ENCODE peak calls at places on chromosomes 2 and 18, in nine cellular contexts. B, P, W, V, A, Z, M, E and L are unnamed samples.

GRCh38 chr2:224938670-224939309 is 103.5 kb downstream of the DOCK10 start:
- DNase-seq in Z (no peak), W (no peak), V (no peak), P (no peak), A (no peak), M (no peak), E (no peak), B (peak), L (no peak)

GRCh38 chr2:160109939-160110673 is 47.7 kb upstream of the PLA2R1 start:
- DNase-seq in M (peak), B (peak), V (peak), P (peak), E (peak), A (peak), Z (no peak), W (peak), L (peak)

GRCh38 chr2:46717733-46718121 is 197.9 kb downstream of the MCFD2 start:
- DNase-seq in M (no peak), E (no peak), V (no peak), A (no peak), W (no peak), B (no peak), Z (no peak), P (no peak), L (no peak)

GRCh38 chr2:170815746-170816498 is 765 bp upstream of the GAD1 start:
- DNase-seq in W (peak), Z (peak), E (peak), A (peak), V (peak), P (peak), B (peak), M (peak), L (peak)

GRCh38 chr18:69172046-69172445 is 228.6 kb upstream of the DOK6 start:
- DNase-seq in E (peak), P (no peak), A (no peak), M (no peak), B (no peak), Z (no peak), W (no peak), V (no peak), L (no peak)

GRCh38 chr18:43846302-43846701 is 569.0 kb upstream of the SYT4 start:
- DNase-seq in M (no peak), A (no peak), P (no peak), W (no peak), B (no peak), V (no peak), Z (no peak), E (no peak), L (no peak)

GRCh38 chr2:45951025-45951737 is 299.7 kb downstream of the PRKCE start:
- DNase-seq in V (no peak), E (no peak), B (no peak), A (no peak), Z (no peak), M (no peak), P (no peak), W (no peak), L (no peak)

GRCh38 chr2:223041527-223042109 is 10.4 kb upstream of the KCNE4 start:
- DNase-seq in E (peak), A (peak), W (peak), V (peak), B (peak), Z (peak), P (peak), M (no peak), L (peak)

GRCh38 chr2:219496781-219497494 is 1.8 kb upstream of the GMPPA start:
- DNase-seq in E (no peak), Z (peak), P (no peak), M (no peak), A (no peak), W (peak), V (no peak), B (no peak), L (no peak)

GRCh38 chr2:47422560-47422959 is 19.6 kb downstream of the MSH2 start:
- DNase-seq in V (no peak), E (peak), P (no peak), B (no peak), M (no peak), W (no peak), A (no peak), Z (no peak), L (no peak)

GRCh38 chr18:74249181-74249968 is 42.4 kb downstream of the CYB5A start:
- DNase-seq in E (peak), W (no peak), M (no peak), V (no peak), P (no peak), B (peak), Z (peak), A (peak), L (no peak)

GRCh38 chr2:10239561-10239967 is 63.1 kb upstream of the HPCAL1 start:
- DNase-seq in M (no peak), V (no peak), P (no peak), E (no peak), W (peak), B (no peak), A (no peak), Z (peak), L (no peak)

GRCh38 chr2:98088261-98088660 is 1.3 kb downstream of the VWA3B start:
- DNase-seq in B (no peak), W (no peak), Z (no peak), M (no peak), V (no peak), E (no peak), A (peak), P (no peak), L (no peak)

GRCh38 chr2:46230115-46230571 is 67.1 kb upstream of the EPAS1 start:
- DNase-seq in E (peak), V (no peak), B (peak), M (no peak), A (peak), W (peak), Z (no peak), P (peak), L (no peak)

GRCh38 chr2:122019729-122020128 is 264.3 kb downstream of the TSN start:
- DNase-seq in Z (peak), B (no peak), E (no peak), M (no peak), W (no peak), P (no peak), V (no peak), A (peak), L (peak)

GRCh38 chr2:222842517-222843174 is 18.2 kb upstream of the ACSL3 start:
- DNase-seq in V (no peak), B (peak), Z (no peak), W (no peak), P (no peak), M (no peak), E (peak), A (no peak), L (no peak)

GRCh38 chr2:22692751-22693150 is 692.2 kb upstream of the KLHL29 start:
- DNase-seq in V (no peak), P (no peak), B (no peak), W (no peak), Z (no peak), M (no peak), E (no peak), A (no peak), L (no peak)

GRCh38 chr2:27069961-27070618 is 1.4 kb downstream of the OST4 start:
- DNase-seq in E (no peak), V (no peak), A (no peak), W (no peak), M (no peak), B (no peak), P (no peak), Z (no peak), L (no peak)

GRCh38 chr2:62038980-62039771 is 133.7 kb downstream of the COMMD1 start:
- DNase-seq in V (no peak), A (no peak), Z (no peak), M (peak), W (no peak), E (peak), B (no peak), P (no peak), L (peak)